ENCODE peak calls at places on chromosomes 16 and 17, in four cellular contexts. K, N, T and G are unnamed samples.

GRCh38 chr17:32794533-32795246 is 82.2 kb downstream of the MYO1D start:
- DNase-seq in K (no peak), N (no peak), T (peak; percentile 55), G (no peak)

GRCh38 chr17:49976163-49976827 is 7.3 kb downstream of the DLX4 start:
- DNase-seq in K (no peak), N (no peak), T (no peak), G (no peak)

GRCh38 chr17:77307479-77308198 is 166.9 kb downstream of the SEC14L1 start:
- DNase-seq in K (no peak), N (no peak), T (no peak), G (no peak)

GRCh38 chr17:67212231-67212630 is 32.8 kb downstream of the HELZ start:
- DNase-seq in K (no peak), N (no peak), T (no peak), G (no peak)

GRCh38 chr17:44170499-44171201 is at the start of gene ASB16:
- DNase-seq in K (no peak), N (peak; percentile 41), T (no peak), G (no peak)

GRCh38 chr16:23174622-23175021 is 7.9 kb upstream of the SCNN1G start:
- DNase-seq in K (no peak), N (no peak), T (no peak), G (peak; percentile 43)

GRCh38 chr17:75785016-75785769 is 587 bp downstream of the UNK start:
- DNase-seq in K (peak; percentile 82), N (peak; percentile 88), T (peak; percentile 88), G (peak; percentile 79)

GRCh38 chr17:37725021-37725585 is 19.8 kb downstream of the HNF1B start:
- DNase-seq in K (no peak), N (no peak), T (no peak), G (no peak)

GRCh38 chr17:50918071-50918932 is 52.1 kb upstream of the TOB1 start:
- DNase-seq in K (no peak), N (no peak), T (no peak), G (no peak)

GRCh38 chr17:32323784-32324590 is 18.0 kb downstream of the C17orf75 start:
- DNase-seq in K (peak; percentile 69), N (no peak), T (no peak), G (no peak)